ENCODE peak calls at places on chromosomes 12 and 14, in nine cellular contexts. Z is cardiac fibroblast; A is tibial artery; X is activated CD4-positive, alpha-beta T cell treated with anti-CD3 and anti-CD28 coated beads, Interleukin-2, amount 10 ng/mL, durations not matched to agents 7 days and 5 days; V is AG08396; G is effector memory CD8-positive, alpha-beta T cell; L is NCI-H1694; T is GF-D8; Q is NCI-H82. M is an unnamed sample.

GRCh38 chr12:53612978-53613377 is 13.2 kb downstream of the ATF7 start:
- DNase-seq in Z (no peak), X (no peak), A (no peak), G (no peak), L (no peak), T (no peak), V (no peak), Q (no peak), M (no peak)

GRCh38 chr14:26984318-26985177 is 386.7 kb upstream of the NOVA1 start:
- DNase-seq in T (no peak), L (peak; percentile 87), V (peak; percentile 2), A (peak; percentile 60), Z (peak; percentile 80), G (no peak), X (peak; percentile 27), Q (peak; percentile 83), M (peak; percentile 70)

GRCh38 chr14:104547998-104548700 is 31.4 kb upstream of the C14orf180 start:
- DNase-seq in Z (no peak), L (no peak), A (no peak), X (no peak), V (peak; percentile 9), T (no peak), Q (no peak), G (no peak), M (no peak)

GRCh38 chr14:76331328-76332011 is 44.5 kb upstream of the ESRRB start:
- DNase-seq in G (no peak), V (no peak), Z (no peak), X (peak; percentile 10), T (no peak), L (no peak), Q (no peak), A (no peak), M (no peak)

GRCh38 chr12:26737487-26738030 is 95.4 kb downstream of the ITPR2 start:
- DNase-seq in T (no peak), Q (no peak), X (no peak), V (no peak), L (no peak), A (no peak), Z (no peak), G (no peak), M (no peak)

GRCh38 chr12:101004891-101005290 is 205.1 kb downstream of the SLC5A8 start:
- DNase-seq in V (no peak), X (no peak), T (no peak), A (no peak), G (no peak), Z (no peak), Q (peak; percentile 37), L (no peak), M (no peak)

GRCh38 chr14:90900712-90901111 is 84.5 kb upstream of the TTC7B start:
- DNase-seq in V (no peak), X (no peak), L (no peak), A (no peak), G (no peak), T (no peak), Q (no peak), Z (peak; percentile 35), M (no peak)

GRCh38 chr14:102046337-102047278 is 40.2 kb downstream of the HSP90AA1 start:
- DNase-seq in Q (peak; percentile 97), T (no peak), V (peak; percentile 58), L (peak; percentile 32), A (peak; percentile 87), X (no peak), G (peak; percentile 11), Z (peak; percentile 38), M (peak; percentile 42)

GRCh38 chr12:131195796-131196195 is 242.1 kb downstream of the ADGRD1 start:
- DNase-seq in V (no peak), A (no peak), G (no peak), X (no peak), L (no peak), T (no peak), Z (no peak), Q (no peak), M (no peak)

GRCh38 chr14:45893127-45893526 is 640.1 kb upstream of the MIS18BP1 start:
- DNase-seq in Z (no peak), Q (no peak), V (no peak), L (no peak), T (no peak), X (no peak), A (no peak), G (no peak), M (peak; percentile 74)

GRCh38 chr14:91405241-91405721 is 12.3 kb downstream of the CCDC88C start:
- DNase-seq in T (no peak), V (no peak), Z (no peak), G (peak; percentile 61), L (no peak), X (peak; percentile 55), A (no peak), Q (no peak), M (no peak)